ENCODE peak calls at places on chromosomes 3 and 15, in seven cellular contexts. G is A549, L is AG04450, E is keratinocyte, S is IMR-90, V is colonic mucosa, Q is astrocyte of the spinal cord. F is an unnamed sample.
A peak's percentile ranks its signal among the peaks of the same experiment; 100 is the strongest.

GRCh38 chr3:159881828-159882309 is 106.8 kb upstream of the IL12A start:
- DNase-seq in G (no peak), L (no peak), E (peak; percentile 86), S (no peak), V (no peak), Q (peak; percentile 32), F (peak; percentile 69)

GRCh38 chr3:190537131-190537530 is 23.2 kb downstream of the IL1RAP start:
- DNase-seq in G (no peak), L (no peak), E (no peak), S (no peak), V (no peak), Q (no peak), F (no peak)

GRCh38 chr3:167780214-167780613 is 44.7 kb downstream of the SERPINI1 start:
- DNase-seq in G (no peak), L (no peak), E (no peak), S (no peak), V (no peak), Q (no peak), F (no peak)

GRCh38 chr3:143978263-143978631 is 6.6 kb downstream of the DIPK2A start:
- DNase-seq in G (no peak), L (no peak), E (no peak), S (no peak), V (no peak), Q (no peak), F (no peak)

GRCh38 chr3:16739416-16740091 is 134.3 kb upstream of the DAZL start:
- DNase-seq in G (no peak), L (no peak), E (no peak), S (peak; percentile 50), V (no peak), Q (peak; percentile 85), F (no peak)

GRCh38 chr3:78604328-78604727 is 1163.5 kb downstream of the ROBO1 start:
- DNase-seq in G (no peak), L (peak; percentile 15), E (no peak), S (peak; percentile 80), V (no peak), Q (peak; percentile 63), F (no peak)

GRCh38 chr15:90769375-90769774 is 52.2 kb downstream of the BLM start:
- DNase-seq in G (no peak), L (no peak), E (no peak), S (no peak), V (no peak), Q (no peak), F (no peak)

GRCh38 chr3:142777927-142778326 is 54.1 kb downstream of the TRPC1 start:
- DNase-seq in G (no peak), L (no peak), E (no peak), S (no peak), V (no peak), Q (no peak), F (peak; percentile 47)

GRCh38 chr3:41116851-41117250 is 82.5 kb upstream of the CTNNB1 start:
- DNase-seq in G (no peak), L (no peak), E (no peak), S (no peak), V (no peak), Q (no peak), F (peak; percentile 23)

GRCh38 chr3:26246901-26247300 is 375.7 kb upstream of the LRRC3B start:
- DNase-seq in G (no peak), L (no peak), E (no peak), S (no peak), V (no peak), Q (no peak), F (no peak)

GRCh38 chr3:172447611-172448579 is at the start of gene GHSR:
- DNase-seq in G (no peak), L (no peak), E (no peak), S (no peak), V (no peak), Q (no peak), F (peak; percentile 55)

GRCh38 chr15:70853270-70853854 is 595 bp downstream of the LARP6 start:
- DNase-seq in G (no peak), L (no peak), E (no peak), S (peak; percentile 87), V (no peak), Q (peak; percentile 75), F (peak; percentile 90)

GRCh38 chr15:38698215-38698614 is 133.6 kb upstream of the RASGRP1 start:
- DNase-seq in G (no peak), L (no peak), E (no peak), S (no peak), V (no peak), Q (no peak), F (no peak)

GRCh38 chr3:149767720-149768119 is 15.4 kb upstream of the COMMD2 start:
- DNase-seq in G (no peak), L (no peak), E (no peak), S (no peak), V (no peak), Q (no peak), F (no peak)

GRCh38 chr3:137770821-137771399 is 6.8 kb downstream of the SOX14 start:
- DNase-seq in G (no peak), L (no peak), E (no peak), S (no peak), V (no peak), Q (no peak), F (peak; percentile 83)

GRCh38 chr3:5787863-5788488 is 600.5 kb downstream of the EDEM1 start:
- DNase-seq in G (no peak), L (no peak), E (no peak), S (no peak), V (peak; percentile 24), Q (peak; percentile 56), F (peak; percentile 72)

GRCh38 chr3:72938471-72939265 is 50.8 kb downstream of the GXYLT2 start:
- DNase-seq in G (peak; percentile 70), L (peak; percentile 96), E (peak; percentile 21), S (peak; percentile 99), V (peak; percentile 44), Q (peak; percentile 90), F (peak; percentile 66)

GRCh38 chr3:10366681-10367101 is 45.8 kb upstream of the SEC13 start:
- DNase-seq in G (peak; percentile 67), L (peak; percentile 97), E (peak; percentile 77), S (peak; percentile 100), V (no peak), Q (peak; percentile 100), F (no peak)

GRCh38 chr3:128282392-128283196 is 129.3 kb downstream of the EEFSEC start:
- DNase-seq in G (no peak), L (no peak), E (no peak), S (peak; percentile 50), V (no peak), Q (peak; percentile 72), F (peak; percentile 68)

GRCh38 chr3:25021816-25022215 is 406.2 kb upstream of the RARB start:
- DNase-seq in G (peak; percentile 34), L (no peak), E (no peak), S (peak; percentile 16), V (no peak), Q (peak; percentile 63), F (no peak)

DNA sequence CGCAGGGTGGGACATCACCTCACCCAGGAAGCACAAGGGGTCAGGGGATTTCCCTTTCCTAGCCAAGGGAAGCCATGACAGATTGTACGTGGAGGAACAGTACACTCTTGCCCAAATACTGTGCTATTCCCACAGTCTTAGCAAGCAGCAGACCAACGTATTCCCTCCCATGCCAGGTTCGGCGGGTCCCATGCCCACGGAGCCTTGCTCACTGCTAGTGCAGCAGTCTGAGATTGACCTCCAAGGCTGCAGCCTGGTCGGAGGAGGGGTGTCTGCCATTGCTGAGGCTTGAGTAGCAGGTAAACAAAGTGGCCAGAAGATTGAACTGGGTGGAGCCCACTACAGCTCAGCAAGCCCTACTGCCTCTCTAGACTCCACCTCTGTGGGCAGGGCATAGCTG is 39.0 kb downstream of the ALDH1A2 start:
- DNase-seq in G (no peak), L (no peak), E (no peak), S (no peak), V (no peak), Q (no peak), F (no peak)
- H3K4me3 ChIP-seq in G (no peak overlapping the region), L (no peak overlapping the region), E (no peak overlapping the region), S (no peak overlapping the region), V (no peak overlapping the region), Q (no peak overlapping the region), F (no peak overlapping the region)

GRCh38 chr3:15726043-15726442 is 71.7 kb downstream of the ANKRD28 start:
- DNase-seq in G (no peak), L (peak; percentile 8), E (no peak), S (peak; percentile 54), V (no peak), Q (peak; percentile 35), F (no peak)
- H3K4me3 ChIP-seq in G (no peak overlapping the region), L (no peak overlapping the region), E (peak overlapping the region; percentile 3), S (no peak overlapping the region), V (no peak overlapping the region), Q (no peak overlapping the region), F (no peak overlapping the region)

GRCh38 chr3:38005076-38006020 is 14.8 kb downstream of the VILL start:
- DNase-seq in G (no peak), L (no peak), E (no peak), S (no peak), V (peak; percentile 68), Q (peak; percentile 38), F (no peak)
- H3K4me3 ChIP-seq in G (no peak overlapping the region), L (no peak overlapping the region), E (no peak overlapping the region), S (no peak overlapping the region), V (no peak overlapping the region), Q (no peak overlapping the region), F (no peak overlapping the region)

DNA sequence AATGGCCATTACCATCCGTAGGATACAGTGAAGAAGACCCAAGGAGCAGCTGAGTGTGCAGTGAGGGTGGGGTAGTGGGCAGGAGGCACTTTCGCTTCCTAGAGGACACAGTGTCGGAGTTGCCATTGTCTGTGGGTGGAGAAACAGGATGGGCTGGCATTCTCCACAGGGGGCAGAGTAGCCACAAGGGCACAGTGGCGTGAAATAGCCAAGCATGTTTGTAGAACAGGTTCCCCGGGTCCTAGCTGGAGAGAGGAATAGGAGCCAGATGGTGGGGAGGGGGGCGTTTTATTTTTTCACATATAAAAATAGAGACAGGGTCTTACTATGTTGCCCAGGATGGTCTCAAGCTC is 3.5 kb downstream of the SLC6A6 start:
- DNase-seq in G (peak; percentile 49), L (no peak), E (no peak), S (no peak), V (no peak), Q (no peak), F (no peak)
- H3K4me3 ChIP-seq in G (peak overlapping the region; percentile 75), L (no peak overlapping the region), E (no peak overlapping the region), S (no peak overlapping the region), V (no peak overlapping the region), Q (no peak overlapping the region), F (no peak overlapping the region)

F was measured in endodermal cell.